ENCODE peak calls at places on chromosome 3, in five cellular contexts. S is heart right ventricle, J is astrocyte of the spinal cord, E is esophagus squamous epithelium, I is transverse colon. R is an unnamed sample.

GRCh38 chr3:57227930-57228733 is 603 bp downstream of the APPL1 start:
- DNase-seq in S (peak), I (peak), J (peak), E (no peak), R (peak)

GRCh38 chr3:117463716-117464115 is 754.1 kb downstream of the TUSC7 start:
- DNase-seq in J (no peak), S (no peak), E (no peak), I (no peak), R (no peak)

GRCh38 chr3:18418173-18418572 is 7.0 kb downstream of the SATB1 start:
- DNase-seq in E (no peak), J (no peak), S (no peak), I (no peak), R (no peak)

GRCh38 chr3:107959767-107960166 is 131.1 kb downstream of the CD47 start:
- DNase-seq in I (no peak), S (no peak), E (no peak), J (no peak), R (no peak)

GRCh38 chr3:71271616-71272015 is 311.9 kb downstream of the FOXP1 start:
- DNase-seq in S (no peak), I (no peak), E (no peak), J (peak), R (no peak)

GRCh38 chr3:187669675-187670504 is at the start of gene SST:
- DNase-seq in E (no peak), J (peak), I (peak), S (peak), R (peak)

GRCh38 chr3:14680716-14681115 is 5.8 kb downstream of the C3orf20 start:
- DNase-seq in E (no peak), S (peak), I (no peak), J (no peak), R (no peak)

GRCh38 chr3:51727500-51727899 is 20.6 kb downstream of the GRM2 start:
- DNase-seq in S (no peak), J (no peak), E (no peak), I (no peak), R (no peak)

DNA sequence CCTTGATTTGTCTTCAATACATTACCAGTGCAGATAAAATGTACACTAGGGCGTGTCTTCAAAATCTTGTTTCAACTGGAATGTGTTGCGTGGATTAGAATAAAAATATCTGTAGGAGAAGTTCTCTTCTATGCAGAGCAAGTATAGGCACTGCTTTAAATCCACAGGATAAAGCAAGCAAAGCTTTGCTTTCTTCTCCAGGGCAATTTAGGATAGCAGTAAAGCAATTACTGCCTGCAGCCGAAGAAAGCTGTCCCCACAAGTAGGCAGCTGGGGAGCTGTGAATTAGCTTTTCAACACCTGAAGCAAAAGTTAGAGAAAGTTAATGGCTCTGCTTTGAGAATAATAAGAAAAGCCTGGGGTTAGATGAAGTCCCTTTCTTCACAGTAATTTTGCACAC is 329.7 kb upstream of the KCNMB2 start:
- DNase-seq in S (no peak), I (no peak), J (no peak), E (no peak), R (no peak)
- H3K4me3 ChIP-seq in S (no peak), I (no peak), J (no peak), E (no peak), R (no peak)

GRCh38 chr3:4306860-4307259 is 3.7 kb downstream of the SETMAR start:
- DNase-seq in I (no peak), J (peak), E (no peak), S (no peak), R (no peak)

GRCh38 chr3:4297486-4297885 is 5.7 kb upstream of the SETMAR start:
- DNase-seq in I (no peak), S (no peak), E (no peak), J (no peak), R (no peak)

GRCh38 chr3:4306091-4306490 is 2.9 kb downstream of the SETMAR start:
- DNase-seq in S (no peak), E (no peak), J (no peak), I (no peak), R (no peak)

GRCh38 chr3:4302747-4303146 is 422 bp upstream of the SETMAR start:
- DNase-seq in J (no peak), I (no peak), S (no peak), E (no peak), R (peak)

DNA sequence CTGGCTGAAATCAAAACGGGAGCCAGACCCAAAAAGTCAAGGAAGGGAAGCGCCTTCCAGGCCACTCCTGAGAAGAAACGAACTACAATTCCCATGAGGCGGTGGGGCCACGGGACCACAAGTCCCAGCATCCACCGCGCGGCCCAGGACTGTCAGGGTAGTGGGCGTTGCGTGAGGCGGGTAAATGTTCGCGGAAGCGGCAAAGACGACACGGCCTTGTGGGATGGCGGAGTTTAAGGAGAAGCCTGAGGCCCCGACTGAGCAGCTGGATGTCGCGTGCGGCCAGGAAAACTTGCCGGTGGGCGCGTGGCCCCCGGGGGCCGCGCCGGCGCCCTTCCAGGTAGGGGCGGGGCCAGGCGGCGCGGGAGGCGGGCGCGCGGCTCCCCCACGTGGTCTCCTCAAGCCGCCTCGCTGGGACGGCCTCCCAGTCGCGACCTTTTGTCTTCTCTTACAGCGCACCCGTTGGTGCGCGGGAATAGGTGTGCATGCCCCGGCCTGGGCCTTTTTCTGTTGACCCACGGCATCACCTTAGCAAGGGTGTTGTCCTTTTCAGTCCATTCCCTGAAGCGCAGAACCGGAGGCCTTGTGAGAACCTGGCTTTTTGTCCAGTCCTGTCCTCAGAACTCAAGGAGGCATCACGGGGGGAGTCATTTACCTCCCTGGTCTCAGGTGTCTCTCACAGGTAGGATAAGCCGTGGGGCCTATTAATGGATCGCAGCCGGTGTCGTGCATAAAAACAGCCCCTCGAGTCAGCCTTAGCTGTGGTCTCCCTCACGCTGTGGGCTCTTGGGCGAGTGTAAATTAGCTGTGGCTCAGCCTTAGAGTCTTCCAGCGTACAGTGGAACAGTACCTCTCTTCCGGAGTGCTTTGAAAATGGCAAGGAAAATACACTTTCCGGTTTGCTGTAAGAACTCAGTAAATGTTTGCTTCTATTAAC is at the start of gene SETMAR:
- DNase-seq in I (peak), E (peak), J (peak), S (peak), R (peak)
- H3K4me3 ChIP-seq in I (peak), E (peak), J (peak), S (peak), R (peak)

GRCh38 chr3:10738688-10739372 is 77.2 kb upstream of the SLC6A11 start:
- DNase-seq in S (peak), I (peak), E (peak), J (peak), R (peak)
- H3K4me3 ChIP-seq in S (no peak), I (no peak), E (no peak), J (no peak), R (no peak)

GRCh38 chr3:3177861-3178497 is 1.5 kb downstream of the CRBN start:
- DNase-seq in S (no peak), J (no peak), E (no peak), I (no peak), R (no peak)
- H3K4me3 ChIP-seq in S (peak), J (no peak), E (peak), I (no peak), R (no peak)

GRCh38 chr3:54122802-54123537 is 618 bp downstream of the CACNA2D3 start:
- DNase-seq in I (no peak), S (no peak), E (no peak), J (no peak), R (no peak)

GRCh38 chr3:54121404-54122045 is 827 bp upstream of the CACNA2D3 start:
- DNase-seq in S (no peak), E (no peak), I (no peak), J (no peak), R (no peak)

GRCh38 chr3:54123538-54124196 is 1.3 kb downstream of the CACNA2D3 start:
- DNase-seq in E (no peak), S (no peak), I (no peak), J (no peak), R (no peak)

GRCh38 chr3:54120657-54121403 is 1.5 kb upstream of the CACNA2D3 start:
- DNase-seq in J (no peak), S (no peak), I (no peak), E (no peak), R (peak)

DNA sequence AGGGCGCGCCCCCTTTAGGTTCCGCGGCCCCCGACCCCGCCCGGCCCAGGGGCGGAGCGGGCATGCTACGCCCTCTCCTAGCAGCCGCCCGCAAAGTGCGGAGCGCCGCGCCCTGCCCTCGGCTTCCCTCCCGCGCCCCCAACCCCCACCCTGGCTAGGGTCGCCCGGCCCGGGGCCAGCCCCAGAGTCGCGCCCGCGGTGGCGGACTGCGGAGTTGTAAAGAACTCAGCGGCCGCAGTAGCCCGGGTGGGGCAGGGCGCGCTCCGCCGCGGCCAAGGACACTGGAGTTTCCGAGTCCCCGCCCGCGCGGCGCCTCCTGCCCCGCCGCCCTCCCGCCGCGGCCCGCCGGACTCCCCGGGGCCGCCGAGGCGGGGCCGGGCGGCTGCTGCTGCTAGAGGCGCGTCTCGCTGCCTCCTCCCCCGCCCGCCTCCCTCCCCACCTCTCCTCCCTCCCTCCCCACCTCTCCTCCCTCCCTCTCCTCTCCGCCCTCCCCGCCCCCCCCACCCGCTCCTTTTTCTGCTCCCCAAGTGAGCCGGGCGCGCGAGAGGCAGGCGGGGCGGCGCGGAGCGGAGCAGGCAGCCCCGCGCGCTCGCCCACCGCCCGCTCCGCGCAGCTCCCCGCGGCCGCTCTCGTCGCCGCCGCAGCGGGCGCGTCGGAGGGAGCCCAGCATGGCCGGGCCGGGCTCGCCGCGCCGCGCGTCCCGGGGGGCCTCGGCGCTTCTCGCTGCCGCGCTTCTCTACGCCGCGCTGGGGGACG is at the start of gene CACNA2D3:
- DNase-seq in S (peak), I (peak), E (no peak), J (no peak), R (no peak)
- H3K4me3 ChIP-seq in S (peak), I (peak), E (peak), J (no peak), R (no peak)

DNA sequence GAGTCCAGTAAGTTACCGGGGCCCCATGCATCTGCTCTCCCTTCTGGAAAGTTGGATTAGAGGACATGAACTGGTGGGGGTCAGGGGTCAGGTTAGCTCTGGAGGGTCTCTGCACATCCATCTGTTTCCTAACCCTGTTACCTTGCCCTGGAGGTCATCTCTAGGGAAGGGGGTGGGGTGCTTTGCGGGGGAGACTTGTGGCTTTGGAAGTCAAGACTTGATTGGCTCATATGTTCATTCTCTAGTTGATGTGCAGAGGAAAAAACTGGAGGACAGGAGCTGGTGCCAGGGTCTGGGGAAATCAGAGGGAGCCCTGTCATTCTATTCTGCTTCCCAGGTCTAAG is 42.9 kb upstream of the ROPN1 start:
- DNase-seq in E (no peak), I (no peak), S (no peak), J (no peak), R (no peak)
- H3K4me3 ChIP-seq in E (peak), I (no peak), S (peak), J (no peak), R (no peak)

R was measured in mucosa of descending colon.